ENCODE peak calls at places on chromosomes 6 and 20, in four cellular contexts. Z is ureter, L is fibroblast of the aortic adventitia, H is NCI-H2227 treated with DMSO at 0.1 percent for 48 hours. V is an unnamed sample.

GRCh38 chr6:157528931-157529653 is 148.1 kb downstream of the ZDHHC14 start:
- DNase-seq in Z (no peak), L (no peak), H (no peak), V (no peak)

GRCh38 chr20:51189814-51190782 is 167.2 kb upstream of the KCNG1 start:
- DNase-seq in Z (no peak), L (no peak), H (no peak), V (no peak)

GRCh38 chr6:157194643-157195042 is 128.7 kb downstream of the TMEM242 start:
- DNase-seq in Z (no peak), L (peak), H (no peak), V (no peak)

GRCh38 chr20:46265539-46265938 is 42.8 kb downstream of the CDH22 start:
- DNase-seq in Z (no peak), L (no peak), H (no peak), V (no peak)

GRCh38 chr6:131789219-131789618 is 18.6 kb upstream of the ENPP1 start:
- DNase-seq in Z (no peak), L (no peak), H (no peak), V (no peak)

GRCh38 chr6:13302751-13303667 is 25.3 kb downstream of the TBC1D7 start:
- DNase-seq in Z (peak), L (peak), H (no peak), V (peak)

GRCh38 chr6:122673345-122673961 is 63.2 kb downstream of the PKIB start:
- DNase-seq in Z (no peak), L (no peak), H (no peak), V (no peak)

GRCh38 chr6:2961971-2962370 is 9.4 kb downstream of the SERPINB6 start:
- DNase-seq in Z (peak), L (no peak), H (no peak), V (no peak)

GRCh38 chr6:67812125-67812524 is 823.0 kb upstream of the ADGRB3 start:
- DNase-seq in Z (no peak), L (no peak), H (no peak), V (no peak)

GRCh38 chr6:166737231-166737630 is 110.2 kb upstream of the RPS6KA2 start:
- DNase-seq in Z (no peak), L (no peak), H (peak), V (no peak)

GRCh38 chr6:74368746-74369145 is 672.7 kb downstream of the CD109 start:
- DNase-seq in Z (no peak), L (no peak), H (no peak), V (no peak)

GRCh38 chr20:13228771-13229170 is 7.7 kb downstream of the ISM1 start:
- DNase-seq in Z (no peak), L (no peak), H (no peak), V (no peak)

GRCh38 chr20:15253431-15253830 is 916.0 kb upstream of the FLRT3 start:
- DNase-seq in Z (no peak), L (no peak), H (no peak), V (no peak)

V was measured in NCI-H460.